ENCODE peak calls at places on chromosomes 5 and 9, in nine cellular contexts. U is nephron progenitor cell, Q is heart right ventricle, J is Peyer's patch, L is hepatocyte, I is epithelial cell of esophagus, G is psoas muscle, A is dorsolateral prefrontal cortex, Y is tibial artery. H is an unnamed sample.

GRCh38 chr5:1763548-1763911 is 36.1 kb downstream of the MRPL36 start:
- DNase-seq in U (peak), Q (peak), J (no peak), L (peak), I (peak), G (no peak), A (no peak), Y (no peak), H (no peak)

GRCh38 chr5:131952286-131952857 is 6.9 kb upstream of the MEIKIN start:
- DNase-seq in U (no peak), Q (no peak), J (no peak), L (no peak), I (peak), G (no peak), A (no peak), Y (no peak), H (no peak)

GRCh38 chr5:172981931-172982330 is 1.6 kb upstream of the ATP6V0E1 start:
- DNase-seq in U (no peak), Q (no peak), J (no peak), L (no peak), I (no peak), G (no peak), A (no peak), Y (no peak), H (no peak)

GRCh38 chr5:39058984-39059565 is 15.1 kb downstream of the RICTOR start:
- DNase-seq in U (no peak), Q (no peak), J (no peak), L (no peak), I (no peak), G (no peak), A (no peak), Y (no peak), H (no peak)

GRCh38 chr5:9658726-9659125 is 28.6 kb upstream of the TAS2R1 start:
- DNase-seq in U (no peak), Q (no peak), J (no peak), L (no peak), I (no peak), G (no peak), A (no peak), Y (no peak), H (no peak)

GRCh38 chr5:6489786-6490185 is 41.1 kb downstream of the UBE2QL1 start:
- DNase-seq in U (no peak), Q (no peak), J (no peak), L (no peak), I (no peak), G (no peak), A (no peak), Y (no peak), H (no peak)

GRCh38 chr5:57176350-57176857 is 2.5 kb downstream of the GPBP1 start:
- DNase-seq in U (no peak), Q (no peak), J (no peak), L (no peak), I (peak), G (no peak), A (no peak), Y (no peak), H (no peak)

GRCh38 chr9:19049872-19050636 is 827 bp downstream of the RRAGA start:
- DNase-seq in U (no peak), Q (no peak), J (peak), L (peak), I (peak), G (no peak), A (peak), Y (no peak), H (no peak)

GRCh38 chr5:40601198-40601868 is 78.4 kb upstream of the PTGER4 start:
- DNase-seq in U (no peak), Q (no peak), J (no peak), L (no peak), I (peak), G (no peak), A (no peak), Y (no peak), H (no peak)

GRCh38 chr5:128093368-128093767 is 9.8 kb downstream of the SLC12A2 start:
- DNase-seq in U (no peak), Q (no peak), J (no peak), L (no peak), I (peak), G (no peak), A (no peak), Y (no peak), H (no peak)

GRCh38 chr5:160466121-160466520 is 44.5 kb downstream of the PTTG1 start:
- DNase-seq in U (no peak), Q (no peak), J (no peak), L (no peak), I (no peak), G (no peak), A (no peak), Y (no peak), H (no peak)

GRCh38 chr5:84524491-84524890 is 139.8 kb upstream of the EDIL3 start:
- DNase-seq in U (no peak), Q (no peak), J (no peak), L (no peak), I (no peak), G (no peak), A (no peak), Y (no peak), H (no peak)

GRCh38 chr5:147113967-147114366 is 120.9 kb upstream of the STK32A start:
- DNase-seq in U (no peak), Q (no peak), J (no peak), L (no peak), I (no peak), G (no peak), A (no peak), Y (no peak), H (no peak)

GRCh38 chr9:110224583-110224982 is 16.6 kb upstream of the C9orf152 start:
- DNase-seq in U (no peak), Q (no peak), J (no peak), L (no peak), I (no peak), G (no peak), A (no peak), Y (no peak), H (no peak)

GRCh38 chr9:16715404-16715803 is 155.1 kb downstream of the BNC2 start:
- DNase-seq in U (no peak), Q (no peak), J (no peak), L (no peak), I (no peak), G (no peak), A (no peak), Y (no peak), H (no peak)

GRCh38 chr5:155960177-155960576 is 366.8 kb upstream of the SGCD start:
- DNase-seq in U (no peak), Q (no peak), J (no peak), L (no peak), I (no peak), G (no peak), A (no peak), Y (no peak), H (no peak)

DNA sequence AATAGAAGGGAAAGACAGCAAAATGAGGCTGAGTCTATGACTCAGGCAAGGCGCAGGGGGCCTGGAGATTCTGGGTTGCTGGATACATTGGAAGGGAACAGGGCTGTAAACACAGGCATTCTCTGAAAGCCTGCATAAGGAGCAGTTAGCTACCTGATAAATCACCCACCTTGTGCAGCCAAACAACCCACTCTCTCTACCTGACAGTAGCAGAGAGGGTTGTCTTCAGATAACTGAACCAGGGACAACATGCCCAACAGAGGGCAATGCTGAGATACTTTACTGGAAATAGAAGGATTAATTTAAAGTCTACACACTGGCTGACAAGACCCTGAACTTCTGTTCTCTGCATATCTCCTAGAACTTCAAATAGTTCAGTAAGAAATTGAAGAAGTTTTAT is 161.6 kb downstream of the KCTD16 start:
- DNase-seq in U (no peak), Q (no peak), J (no peak), L (no peak), I (peak), G (no peak), A (no peak), Y (no peak), H (no peak)
- TF ChIP-seq CTCF in U (peak), Q (no peak), J (no peak), L (peak), I (peak), G (no peak), A (no peak), Y (no peak), H (peak)

GRCh38 chr5:55175781-55176175 is 2.8 kb upstream of the CDC20B start:
- DNase-seq in U (no peak), Q (no peak), J (no peak), L (no peak), I (no peak), G (no peak), A (no peak), Y (no peak), H (no peak)

GRCh38 chr5:55177078-55177477 is 4.1 kb upstream of the CDC20B start:
- DNase-seq in U (no peak), Q (no peak), J (no peak), L (no peak), I (no peak), G (no peak), A (no peak), Y (no peak), H (no peak)

GRCh38 chr5:55173696-55174101 is 722 bp upstream of the CDC20B start:
- DNase-seq in U (no peak), Q (no peak), J (no peak), L (no peak), I (no peak), G (no peak), A (peak), Y (no peak), H (no peak)

GRCh38 chr5:55172937-55173695 is at the start of gene CDC20B:
- DNase-seq in U (peak), Q (peak), J (peak), L (peak), I (peak), G (peak), A (peak), Y (peak), H (peak)

GRCh38 chr5:55176176-55176818 is 3.3 kb upstream of the CDC20B start:
- DNase-seq in U (peak), Q (no peak), J (no peak), L (peak), I (peak), G (peak), A (peak), Y (no peak), H (peak)
- TF ChIP-seq CTCF in U (peak), Q (peak), J (peak), L (peak), I (peak), G (peak), A (no peak), Y (peak), H (peak)

DNA sequence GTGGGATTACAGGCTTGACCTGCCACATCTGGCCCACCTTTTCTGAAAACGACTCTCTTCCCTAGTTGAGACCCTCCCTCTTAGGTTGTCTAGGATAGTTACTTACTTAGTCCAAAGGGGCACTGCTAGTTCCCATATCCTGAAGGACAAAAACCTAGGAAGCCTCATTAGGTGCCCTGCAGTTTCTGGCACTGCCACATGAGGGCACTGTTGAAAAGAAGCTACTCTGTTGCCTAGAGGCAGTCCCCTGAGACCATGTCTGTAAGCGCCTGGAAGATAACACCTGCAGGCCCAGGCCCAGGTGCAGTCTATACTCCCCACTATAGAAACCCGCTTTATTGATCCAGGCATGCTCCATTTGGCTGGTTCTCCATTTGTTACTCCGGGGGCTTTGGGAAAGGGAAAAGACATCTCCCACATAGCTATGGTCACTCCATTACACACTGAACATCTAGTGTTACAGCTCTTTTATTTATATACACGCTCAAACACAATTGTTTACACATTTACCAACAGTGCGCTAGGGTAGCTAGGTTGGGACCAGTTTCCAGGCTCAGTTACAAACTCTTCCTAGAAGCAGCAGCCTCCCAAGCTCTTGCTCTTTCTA is 73.4 kb upstream of the PPARGC1B start:
- DNase-seq in U (peak), Q (peak), J (no peak), L (peak), I (peak), G (no peak), A (no peak), Y (peak), H (peak)
- TF ChIP-seq CTCF in U (peak), Q (peak), J (peak), L (peak), I (peak), G (peak), A (peak), Y (no peak), H (peak)

DNA sequence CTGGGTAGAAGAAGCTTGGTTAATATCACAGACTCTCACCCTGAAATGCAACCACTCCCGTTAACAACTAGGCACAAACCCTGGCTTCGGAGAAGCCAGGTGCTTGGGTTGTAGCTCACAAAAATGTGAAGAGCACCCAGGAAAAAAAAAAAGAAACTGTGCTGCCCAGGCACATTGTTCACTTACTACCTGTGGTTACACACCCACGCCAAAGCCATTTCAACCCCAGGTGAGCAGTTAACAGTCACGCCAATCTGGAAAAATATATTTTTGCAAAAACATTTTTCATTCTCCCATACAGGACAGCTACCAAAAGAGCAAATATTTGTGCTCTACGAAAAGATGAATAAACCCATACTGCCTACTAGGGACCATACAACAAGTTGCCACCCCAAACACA is 49.2 kb downstream of the SIL1 start:
- DNase-seq in U (no peak), Q (no peak), J (no peak), L (no peak), I (peak), G (no peak), A (no peak), Y (no peak), H (no peak)
- TF ChIP-seq CTCF in U (no peak), Q (no peak), J (no peak), L (no peak), I (no peak), G (no peak), A (no peak), Y (no peak), H (no peak)